ENCODE peak calls at places on chromosomes 4 and X, in four cellular contexts. One of them, this sample, is unnamed.

GRCh38 chr4:163592207-163592606 is 97.7 kb downstream of the TMA16 start:
- DNase-seq in HCT116: no peak
- DNase-seq in neuronal stem cell: no peak
- DNase-seq in K562: no peak
- DNase-seq in this sample: no peak

GRCh38 chrX:107445146-107445545 is 4.3 kb upstream of the FRMPD3 start:
- DNase-seq in HCT116: no peak
- DNase-seq in neuronal stem cell: no peak
- DNase-seq in K562: no peak
- DNase-seq in this sample: no peak

GRCh38 chr4:8048856-8049686 is 109.4 kb upstream of the AFAP1 start:
- DNase-seq in HCT116: no peak
- DNase-seq in neuronal stem cell: no peak
- DNase-seq in K562: no peak
- DNase-seq in this sample: peak; percentile 83

GRCh38 chr4:93394488-93395185 is 433.9 kb upstream of the ATOH1 start:
- DNase-seq in HCT116: no peak
- DNase-seq in neuronal stem cell: no peak
- DNase-seq in K562: no peak
- DNase-seq in this sample: no peak

GRCh38 chr4:121256346-121256745 is 92.2 kb upstream of the TNIP3 start:
- DNase-seq in HCT116: peak; percentile 13
- DNase-seq in neuronal stem cell: no peak
- DNase-seq in K562: no peak
- DNase-seq in this sample: no peak

GRCh38 chr4:176063718-176064117 is 1.9 kb upstream of the WDR17 start:
- DNase-seq in HCT116: no peak
- DNase-seq in neuronal stem cell: no peak
- DNase-seq in K562: no peak
- DNase-seq in this sample: no peak

GRCh38 chrX:12579311-12579710 is 211.9 kb upstream of the PRPS2 start:
- DNase-seq in HCT116: no peak
- DNase-seq in neuronal stem cell: no peak
- DNase-seq in K562: no peak
- DNase-seq in this sample: no peak

GRCh38 chrX:119503484-119503861 is 35.2 kb downstream of the SLC25A5 start:
- DNase-seq in HCT116: no peak
- DNase-seq in neuronal stem cell: no peak
- DNase-seq in K562: no peak
- DNase-seq in this sample: peak; percentile 53

GRCh38 chr4:141792164-141792563 is 155.8 kb downstream of the IL15 start:
- DNase-seq in HCT116: no peak
- DNase-seq in neuronal stem cell: no peak
- DNase-seq in K562: no peak
- DNase-seq in this sample: no peak

GRCh38 chr4:183558873-183559272 is 54.0 kb downstream of the ING2 start:
- DNase-seq in HCT116: no peak
- DNase-seq in neuronal stem cell: no peak
- DNase-seq in K562: no peak
- DNase-seq in this sample: peak; percentile 49

GRCh38 chr4:115664285-115664684 is 550.9 kb upstream of the NDST4 start:
- DNase-seq in HCT116: no peak
- DNase-seq in neuronal stem cell: peak; percentile 11
- DNase-seq in K562: no peak
- DNase-seq in this sample: peak; percentile 15

GRCh38 chrX:47217121-47217851 is 1.2 kb upstream of the CDK16 start:
- DNase-seq in HCT116: no peak
- DNase-seq in neuronal stem cell: no peak
- DNase-seq in K562: no peak
- DNase-seq in this sample: peak; percentile 73

GRCh38 chr4:122577808-122578781 is 42.8 kb downstream of the IL21 start:
- DNase-seq in HCT116: peak; percentile 48
- DNase-seq in neuronal stem cell: peak; percentile 23
- DNase-seq in K562: peak; percentile 68
- DNase-seq in this sample: peak; percentile 59

GRCh38 chrX:153973127-153974002 is 811 bp downstream of the TMEM187 start:
- DNase-seq in HCT116: no peak
- DNase-seq in neuronal stem cell: no peak
- DNase-seq in K562: no peak
- DNase-seq in this sample: no peak

GRCh38 chr4:8494218-8494617 is 53.6 kb downstream of the TRMT44 start:
- DNase-seq in HCT116: no peak
- DNase-seq in neuronal stem cell: no peak
- DNase-seq in K562: no peak
- DNase-seq in this sample: peak; percentile 60

GRCh38 chr4:87049508-87049907 is 114.7 kb downstream of the AFF1 start:
- DNase-seq in HCT116: no peak
- DNase-seq in neuronal stem cell: no peak
- DNase-seq in K562: no peak
- DNase-seq in this sample: no peak

DNA sequence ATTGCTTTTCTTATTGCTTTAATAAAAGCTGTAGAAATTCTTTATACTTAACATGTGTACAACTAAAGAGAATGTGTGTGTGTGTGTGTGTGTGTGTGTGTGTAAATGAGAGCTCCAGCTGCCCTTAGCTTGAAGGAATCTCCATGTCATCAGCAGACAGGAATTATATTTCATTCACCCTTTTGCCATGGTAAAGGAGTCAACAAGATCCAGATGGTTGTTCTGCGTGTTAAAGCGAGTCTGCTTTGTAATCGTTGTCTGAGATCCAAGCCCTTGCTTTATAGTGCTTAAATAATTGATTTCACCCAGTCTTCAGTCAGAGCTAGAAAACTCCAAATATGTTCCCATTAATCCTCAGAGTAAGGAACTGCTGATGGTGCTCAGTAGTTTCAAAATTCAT is 285.5 kb downstream of the PDGFC start:
- DNase-seq in HCT116: no peak
- DNase-seq in neuronal stem cell: no peak
- DNase-seq in K562: no peak
- DNase-seq in this sample: no peak
- H3K4me2 ChIP-seq in HCT116: no peak overlapping the region
- H3K4me2 ChIP-seq in neuronal stem cell: no peak overlapping the region
- H3K4me2 ChIP-seq in K562: no peak overlapping the region
- H3K4me2 ChIP-seq in this sample: no peak overlapping the region

DNA sequence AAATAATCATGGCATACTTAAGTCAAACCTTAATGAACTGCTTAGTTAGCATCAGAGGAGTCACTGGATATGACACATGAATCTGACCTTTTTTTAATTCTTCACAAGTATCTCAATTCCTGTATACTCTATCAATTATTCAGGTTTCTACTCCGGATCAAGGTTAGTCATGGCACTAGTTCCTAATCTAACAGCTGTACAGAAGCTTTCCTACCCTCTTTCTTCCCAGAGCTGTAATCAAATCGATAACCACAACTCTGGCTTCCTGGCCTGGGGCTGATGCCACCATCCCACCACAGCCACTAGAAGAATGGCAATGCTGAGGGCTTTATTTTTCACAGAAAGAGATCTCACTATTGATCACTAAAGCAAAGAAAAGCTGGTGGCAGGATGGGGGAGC is 718.5 kb downstream of the SMARCA1 start:
- DNase-seq in HCT116: no peak
- DNase-seq in neuronal stem cell: no peak
- DNase-seq in K562: no peak
- DNase-seq in this sample: no peak
- H3K4me2 ChIP-seq in HCT116: no peak overlapping the region
- H3K4me2 ChIP-seq in neuronal stem cell: no peak overlapping the region
- H3K4me2 ChIP-seq in K562: no peak overlapping the region
- H3K4me2 ChIP-seq in this sample: no peak overlapping the region

DNA sequence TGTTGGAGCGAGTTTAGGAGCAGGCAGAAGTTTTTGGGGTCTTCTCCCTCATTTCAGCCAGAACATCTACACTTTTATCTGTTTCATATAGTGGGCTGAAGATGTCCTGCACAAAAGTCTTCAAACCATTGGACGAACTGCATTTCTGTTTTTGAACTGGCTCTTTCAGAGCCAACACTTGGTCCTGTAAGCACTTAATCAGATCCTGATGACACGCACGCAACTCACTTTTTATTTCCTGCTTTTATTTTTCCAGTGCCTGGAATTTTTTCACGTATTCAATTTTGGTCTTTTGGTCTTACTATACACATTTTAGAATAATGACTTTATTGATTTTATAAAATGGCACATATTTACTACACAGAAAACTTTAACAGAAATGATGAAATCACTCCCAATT is 40.2 kb upstream of the NKX3-2 start:
- DNase-seq in HCT116: no peak
- DNase-seq in neuronal stem cell: no peak
- DNase-seq in K562: no peak
- DNase-seq in this sample: no peak
- H3K4me2 ChIP-seq in HCT116: no peak overlapping the region
- H3K4me2 ChIP-seq in neuronal stem cell: no peak overlapping the region
- H3K4me2 ChIP-seq in K562: no peak overlapping the region
- H3K4me2 ChIP-seq in this sample: no peak overlapping the region

DNA sequence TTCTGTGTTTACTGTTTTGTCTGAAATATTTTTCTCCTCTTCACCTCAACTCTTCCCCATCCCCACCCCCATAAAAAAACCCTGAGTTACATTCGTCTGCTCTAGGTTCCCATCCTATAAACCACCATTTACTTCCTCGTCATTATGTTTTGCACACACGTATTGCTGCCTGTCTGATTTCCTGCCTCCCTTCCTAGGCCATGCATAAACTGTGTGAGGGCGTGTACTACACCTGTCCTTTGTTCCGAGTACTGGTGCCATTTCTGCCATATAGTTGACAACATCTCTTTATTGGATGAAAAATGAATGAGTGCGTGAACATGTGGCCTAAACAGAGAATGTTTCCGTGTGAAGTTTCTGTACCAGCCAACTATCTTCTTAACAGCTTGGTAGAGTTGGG is 258.5 kb upstream of the FAT1 start:
- DNase-seq in HCT116: no peak
- DNase-seq in neuronal stem cell: no peak
- DNase-seq in K562: no peak
- DNase-seq in this sample: no peak
- H3K4me2 ChIP-seq in HCT116: no peak overlapping the region
- H3K4me2 ChIP-seq in neuronal stem cell: no peak overlapping the region
- H3K4me2 ChIP-seq in K562: no peak overlapping the region
- H3K4me2 ChIP-seq in this sample: no peak overlapping the region

DNA sequence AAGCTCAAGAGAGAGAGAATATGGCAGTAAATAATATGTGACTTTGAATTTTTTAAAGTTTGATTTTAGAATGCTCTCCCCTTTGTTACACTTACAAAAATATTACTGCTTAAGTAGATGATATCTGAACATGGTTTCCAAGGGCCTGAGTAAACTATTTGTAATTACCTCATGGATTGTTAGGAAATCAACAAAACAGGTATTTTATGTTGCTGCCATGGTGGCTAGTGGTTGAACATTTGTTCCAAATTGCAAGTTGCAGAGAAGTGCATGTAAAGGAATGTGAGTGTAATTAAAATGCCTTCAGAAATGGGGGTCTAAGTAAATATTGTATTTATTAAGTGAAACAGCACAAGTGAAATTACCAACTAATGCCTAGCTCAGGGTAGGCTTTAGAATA is 27.6 kb downstream of the SEPTIN11 start:
- DNase-seq in HCT116: no peak
- DNase-seq in neuronal stem cell: no peak
- DNase-seq in K562: no peak
- DNase-seq in this sample: no peak
- H3K4me2 ChIP-seq in HCT116: no peak overlapping the region
- H3K4me2 ChIP-seq in neuronal stem cell: no peak overlapping the region
- H3K4me2 ChIP-seq in K562: no peak overlapping the region
- H3K4me2 ChIP-seq in this sample: no peak overlapping the region

DNA sequence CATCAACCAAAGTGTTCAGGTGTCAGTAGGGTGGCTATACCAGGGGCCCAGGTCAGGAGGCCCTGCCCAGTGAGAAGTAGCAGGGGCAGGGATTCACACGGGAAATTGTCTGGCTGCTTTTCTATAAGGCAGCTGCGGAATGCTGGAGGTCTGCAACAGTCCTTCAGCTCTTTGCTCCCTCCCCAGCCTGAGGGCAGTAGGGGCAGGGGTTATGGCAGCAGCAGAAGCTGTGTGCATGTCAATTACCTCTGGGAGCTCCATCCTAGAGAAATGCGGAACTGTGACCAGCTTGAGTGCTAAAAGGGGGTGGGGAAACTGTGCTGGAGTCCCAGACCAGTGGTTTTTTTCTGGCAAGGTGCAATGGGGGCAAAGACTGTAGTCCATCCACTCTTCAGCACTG is 810.4 kb downstream of the PCDH7 start:
- DNase-seq in HCT116: no peak
- DNase-seq in neuronal stem cell: no peak
- DNase-seq in K562: no peak
- DNase-seq in this sample: peak; percentile 4
- H3K4me2 ChIP-seq in HCT116: no peak overlapping the region
- H3K4me2 ChIP-seq in neuronal stem cell: no peak overlapping the region
- H3K4me2 ChIP-seq in K562: no peak overlapping the region
- H3K4me2 ChIP-seq in this sample: no peak overlapping the region

GRCh38 chr4:42644897-42645296 is 12.0 kb downstream of the ATP8A1 start:
- DNase-seq in HCT116: no peak
- DNase-seq in neuronal stem cell: no peak
- DNase-seq in K562: no peak
- DNase-seq in this sample: no peak
- H3K4me2 ChIP-seq in HCT116: no peak overlapping the region
- H3K4me2 ChIP-seq in neuronal stem cell: no peak overlapping the region
- H3K4me2 ChIP-seq in K562: no peak overlapping the region
- H3K4me2 ChIP-seq in this sample: no peak overlapping the region

GRCh38 chr4:150283689-150284088 is 205.4 kb downstream of the DCLK2 start:
- DNase-seq in HCT116: no peak
- DNase-seq in neuronal stem cell: no peak
- DNase-seq in K562: no peak
- DNase-seq in this sample: no peak
- H3K4me2 ChIP-seq in HCT116: no peak overlapping the region
- H3K4me2 ChIP-seq in neuronal stem cell: no peak overlapping the region
- H3K4me2 ChIP-seq in K562: no peak overlapping the region
- H3K4me2 ChIP-seq in this sample: no peak overlapping the region

DNA sequence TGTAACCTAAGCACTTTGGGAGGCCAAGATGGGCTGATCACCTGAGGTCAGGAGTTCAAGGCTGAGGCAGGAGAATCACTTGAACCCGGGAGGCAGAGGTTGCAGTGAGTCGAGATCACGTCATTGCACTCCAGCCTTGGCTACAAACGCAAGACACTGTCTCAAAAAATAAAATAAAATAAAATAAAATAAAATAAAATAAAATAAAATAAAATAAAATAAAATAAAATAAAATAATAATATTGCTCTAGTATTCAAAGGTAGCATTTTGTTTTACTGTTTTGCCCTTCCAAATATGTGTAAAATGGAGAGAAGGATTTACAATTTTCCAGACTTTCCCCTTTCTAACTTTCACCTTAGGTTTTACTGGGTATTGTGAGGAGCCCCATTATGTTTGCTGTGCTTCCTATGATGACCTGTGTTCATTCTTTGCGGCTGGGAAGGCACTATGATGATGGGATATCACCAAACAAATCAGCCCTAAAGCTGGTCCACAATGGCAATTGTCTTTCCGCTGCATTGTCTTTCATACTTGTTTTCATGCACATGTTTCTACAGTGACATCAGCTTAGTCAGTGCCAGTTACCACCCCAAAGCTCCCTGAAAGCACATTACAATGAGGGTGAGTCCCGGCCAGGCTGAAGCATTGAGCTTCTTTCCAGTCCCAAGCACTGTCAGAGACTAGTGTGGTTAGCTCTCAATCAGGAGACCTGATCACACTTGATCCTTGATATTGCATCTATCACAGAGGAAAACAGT is 50.8 kb downstream of the DTHD1 start:
- DNase-seq in HCT116: no peak
- DNase-seq in neuronal stem cell: no peak
- DNase-seq in K562: no peak
- DNase-seq in this sample: peak; percentile 50
- H3K4me2 ChIP-seq in HCT116: no peak overlapping the region
- H3K4me2 ChIP-seq in neuronal stem cell: no peak overlapping the region
- H3K4me2 ChIP-seq in K562: no peak overlapping the region
- H3K4me2 ChIP-seq in this sample: no peak overlapping the region

This sample was measured in mesendoderm.